ENCODE peak calls at places on chromosome 3, in eight cellular contexts. One of them, this sample, is unnamed.

GRCh38 chr3:9340450-9341009 is 22.3 kb upstream of the THUMPD3 start:
- DNase-seq in AG10803: peak; percentile 69
- DNase-seq in uterus: no peak
- DNase-seq in right atrium auricular region: no peak
- DNase-seq in epithelial cell of esophagus: peak; percentile 64
- DNase-seq in A673: no peak
- DNase-seq in tibial nerve: no peak
- DNase-seq in A549: peak; percentile 30
- DNase-seq in this sample: no peak

GRCh38 chr3:172836390-172836997 is 86.0 kb downstream of the ECT2 start:
- DNase-seq in AG10803: peak; percentile 43
- DNase-seq in uterus: no peak
- DNase-seq in right atrium auricular region: no peak
- DNase-seq in epithelial cell of esophagus: peak; percentile 62
- DNase-seq in A673: peak; percentile 78
- DNase-seq in tibial nerve: peak; percentile 82
- DNase-seq in A549: peak; percentile 18
- DNase-seq in this sample: no peak

GRCh38 chr3:162338514-162338913 is 841.9 kb downstream of the OTOL1 start:
- DNase-seq in AG10803: no peak
- DNase-seq in uterus: no peak
- DNase-seq in right atrium auricular region: no peak
- DNase-seq in epithelial cell of esophagus: no peak
- DNase-seq in A673: no peak
- DNase-seq in tibial nerve: no peak
- DNase-seq in A549: no peak
- DNase-seq in this sample: no peak

GRCh38 chr3:14428087-14429067 is 26.0 kb downstream of the SLC6A6 start:
- DNase-seq in AG10803: no peak
- DNase-seq in uterus: no peak
- DNase-seq in right atrium auricular region: no peak
- DNase-seq in epithelial cell of esophagus: no peak
- DNase-seq in A673: no peak
- DNase-seq in tibial nerve: no peak
- DNase-seq in A549: no peak
- DNase-seq in this sample: peak; percentile 86

GRCh38 chr3:155676252-155676981 is 68.5 kb downstream of the PLCH1 start:
- DNase-seq in AG10803: peak; percentile 70
- DNase-seq in uterus: peak; percentile 14
- DNase-seq in right atrium auricular region: peak; percentile 59
- DNase-seq in epithelial cell of esophagus: peak; percentile 68
- DNase-seq in A673: no peak
- DNase-seq in tibial nerve: no peak
- DNase-seq in A549: no peak
- DNase-seq in this sample: no peak

GRCh38 chr3:38616111-38616510 is 33.4 kb downstream of the SCN5A start:
- DNase-seq in AG10803: no peak
- DNase-seq in uterus: no peak
- DNase-seq in right atrium auricular region: no peak
- DNase-seq in epithelial cell of esophagus: no peak
- DNase-seq in A673: no peak
- DNase-seq in tibial nerve: no peak
- DNase-seq in A549: no peak
- DNase-seq in this sample: no peak

GRCh38 chr3:18900994-18901393 is 247.3 kb upstream of the KCNH8 start:
- DNase-seq in AG10803: no peak
- DNase-seq in uterus: no peak
- DNase-seq in right atrium auricular region: no peak
- DNase-seq in epithelial cell of esophagus: no peak
- DNase-seq in A673: no peak
- DNase-seq in tibial nerve: no peak
- DNase-seq in A549: no peak
- DNase-seq in this sample: no peak

GRCh38 chr3:64906011-64906410 is 218.2 kb upstream of the ADAMTS9 start:
- DNase-seq in AG10803: no peak
- DNase-seq in uterus: no peak
- DNase-seq in right atrium auricular region: no peak
- DNase-seq in epithelial cell of esophagus: no peak
- DNase-seq in A673: no peak
- DNase-seq in tibial nerve: no peak
- DNase-seq in A549: no peak
- DNase-seq in this sample: no peak

GRCh38 chr3:129596194-129597086 is 10.0 kb downstream of the PLXND1 start:
- DNase-seq in AG10803: peak; percentile 97
- DNase-seq in uterus: peak; percentile 95
- DNase-seq in right atrium auricular region: peak; percentile 94
- DNase-seq in epithelial cell of esophagus: no peak
- DNase-seq in A673: no peak
- DNase-seq in tibial nerve: peak; percentile 87
- DNase-seq in A549: no peak
- DNase-seq in this sample: peak; percentile 96

GRCh38 chr3:141294848-141295247 is 63.2 kb downstream of the PXYLP1 start:
- DNase-seq in AG10803: peak; percentile 57
- DNase-seq in uterus: no peak
- DNase-seq in right atrium auricular region: peak; percentile 9
- DNase-seq in epithelial cell of esophagus: peak; percentile 81
- DNase-seq in A673: no peak
- DNase-seq in tibial nerve: no peak
- DNase-seq in A549: peak; percentile 30
- DNase-seq in this sample: no peak

GRCh38 chr3:88003115-88003755 is 55.6 kb downstream of the CGGBP1 start:
- DNase-seq in AG10803: peak; percentile 61
- DNase-seq in uterus: no peak
- DNase-seq in right atrium auricular region: no peak
- DNase-seq in epithelial cell of esophagus: peak; percentile 66
- DNase-seq in A673: peak; percentile 87
- DNase-seq in tibial nerve: peak; percentile 50
- DNase-seq in A549: peak; percentile 25
- DNase-seq in this sample: no peak

GRCh38 chr3:107461721-107462120 is 61.0 kb upstream of the BBX start:
- DNase-seq in AG10803: no peak
- DNase-seq in uterus: no peak
- DNase-seq in right atrium auricular region: no peak
- DNase-seq in epithelial cell of esophagus: no peak
- DNase-seq in A673: peak; percentile 28
- DNase-seq in tibial nerve: no peak
- DNase-seq in A549: no peak
- DNase-seq in this sample: no peak

GRCh38 chr3:136173939-136174338 is 22.2 kb downstream of the MSL2 start:
- DNase-seq in AG10803: no peak
- DNase-seq in uterus: no peak
- DNase-seq in right atrium auricular region: no peak
- DNase-seq in epithelial cell of esophagus: no peak
- DNase-seq in A673: no peak
- DNase-seq in tibial nerve: no peak
- DNase-seq in A549: no peak
- DNase-seq in this sample: no peak

GRCh38 chr3:45617430-45618080 is 23.0 kb downstream of the LIMD1 start:
- DNase-seq in AG10803: no peak
- DNase-seq in uterus: no peak
- DNase-seq in right atrium auricular region: no peak
- DNase-seq in epithelial cell of esophagus: no peak
- DNase-seq in A673: no peak
- DNase-seq in tibial nerve: no peak
- DNase-seq in A549: no peak
- DNase-seq in this sample: no peak

GRCh38 chr3:99883138-99883461 is 65.4 kb downstream of the CMSS1 start:
- DNase-seq in AG10803: no peak
- DNase-seq in uterus: no peak
- DNase-seq in right atrium auricular region: no peak
- DNase-seq in epithelial cell of esophagus: no peak
- DNase-seq in A673: no peak
- DNase-seq in tibial nerve: no peak
- DNase-seq in A549: no peak
- DNase-seq in this sample: no peak

GRCh38 chr3:127480196-127480933 is 110.2 kb downstream of the TPRA1 start:
- DNase-seq in AG10803: no peak
- DNase-seq in uterus: no peak
- DNase-seq in right atrium auricular region: no peak
- DNase-seq in epithelial cell of esophagus: no peak
- DNase-seq in A673: no peak
- DNase-seq in tibial nerve: no peak
- DNase-seq in A549: no peak
- DNase-seq in this sample: no peak

GRCh38 chr3:194058189-194058571 is 77.8 kb upstream of the HES1 start:
- DNase-seq in AG10803: peak; percentile 54
- DNase-seq in uterus: peak; percentile 38
- DNase-seq in right atrium auricular region: peak; percentile 62
- DNase-seq in epithelial cell of esophagus: peak; percentile 55
- DNase-seq in A673: no peak
- DNase-seq in tibial nerve: no peak
- DNase-seq in A549: no peak
- DNase-seq in this sample: peak; percentile 68

GRCh38 chr3:120025520-120025919 is 68.7 kb downstream of the GSK3B start:
- DNase-seq in AG10803: no peak
- DNase-seq in uterus: no peak
- DNase-seq in right atrium auricular region: no peak
- DNase-seq in epithelial cell of esophagus: peak; percentile 60
- DNase-seq in A673: no peak
- DNase-seq in tibial nerve: no peak
- DNase-seq in A549: no peak
- DNase-seq in this sample: no peak

GRCh38 chr3:57555316-57555715 is 758 bp upstream of the PDE12 start:
- DNase-seq in AG10803: no peak
- DNase-seq in uterus: no peak
- DNase-seq in right atrium auricular region: no peak
- DNase-seq in epithelial cell of esophagus: no peak
- DNase-seq in A673: no peak
- DNase-seq in tibial nerve: no peak
- DNase-seq in A549: peak; percentile 4
- DNase-seq in this sample: peak; percentile 25

GRCh38 chr3:129599607-129600006 is 6.9 kb downstream of the PLXND1 start:
- DNase-seq in AG10803: peak; percentile 74
- DNase-seq in uterus: no peak
- DNase-seq in right atrium auricular region: peak; percentile 85
- DNase-seq in epithelial cell of esophagus: no peak
- DNase-seq in A673: peak; percentile 42
- DNase-seq in tibial nerve: no peak
- DNase-seq in A549: no peak
- DNase-seq in this sample: peak; percentile 50

GRCh38 chr3:150920236-150920635 is 15.0 kb upstream of the MINDY4B start:
- DNase-seq in AG10803: no peak
- DNase-seq in uterus: no peak
- DNase-seq in right atrium auricular region: no peak
- DNase-seq in epithelial cell of esophagus: peak; percentile 75
- DNase-seq in A673: no peak
- DNase-seq in tibial nerve: no peak
- DNase-seq in A549: no peak
- DNase-seq in this sample: no peak

GRCh38 chr3:167300210-167300609 is 79.9 kb downstream of the ZBBX start:
- DNase-seq in AG10803: no peak
- DNase-seq in uterus: no peak
- DNase-seq in right atrium auricular region: no peak
- DNase-seq in epithelial cell of esophagus: no peak
- DNase-seq in A673: no peak
- DNase-seq in tibial nerve: no peak
- DNase-seq in A549: no peak
- DNase-seq in this sample: no peak

GRCh38 chr3:62186967-62187366 is 186.4 kb downstream of the FEZF2 start:
- DNase-seq in AG10803: peak; percentile 25
- DNase-seq in uterus: no peak
- DNase-seq in right atrium auricular region: no peak
- DNase-seq in epithelial cell of esophagus: peak; percentile 32
- DNase-seq in A673: peak; percentile 4
- DNase-seq in tibial nerve: no peak
- DNase-seq in A549: peak; percentile 6
- DNase-seq in this sample: no peak

GRCh38 chr3:46926039-46926438 is 48.5 kb downstream of the PTH1R start:
- DNase-seq in AG10803: peak; percentile 20
- DNase-seq in uterus: peak; percentile 14
- DNase-seq in right atrium auricular region: no peak
- DNase-seq in epithelial cell of esophagus: no peak
- DNase-seq in A673: no peak
- DNase-seq in tibial nerve: no peak
- DNase-seq in A549: no peak
- DNase-seq in this sample: peak; percentile 95

GRCh38 chr3:157082305-157082981 is 77.5 kb downstream of the CCNL1 start:
- DNase-seq in AG10803: peak; percentile 77
- DNase-seq in uterus: no peak
- DNase-seq in right atrium auricular region: peak; percentile 63
- DNase-seq in epithelial cell of esophagus: peak; percentile 96
- DNase-seq in A673: peak; percentile 40
- DNase-seq in tibial nerve: no peak
- DNase-seq in A549: no peak
- DNase-seq in this sample: peak; percentile 44

GRCh38 chr3:184240384-184241140 is 8.2 kb downstream of the ALG3 start:
- DNase-seq in AG10803: no peak
- DNase-seq in uterus: no peak
- DNase-seq in right atrium auricular region: no peak
- DNase-seq in epithelial cell of esophagus: peak; percentile 39
- DNase-seq in A673: peak; percentile 56
- DNase-seq in tibial nerve: no peak
- DNase-seq in A549: no peak
- DNase-seq in this sample: no peak
- H3K4me3 ChIP-seq in AG10803: no peak overlapping the region
- H3K4me3 ChIP-seq in uterus: no peak overlapping the region
- H3K4me3 ChIP-seq in right atrium auricular region: no peak overlapping the region
- H3K4me3 ChIP-seq in epithelial cell of esophagus: no peak overlapping the region
- H3K4me3 ChIP-seq in A673: no peak overlapping the region
- H3K4me3 ChIP-seq in tibial nerve: no peak overlapping the region
- H3K4me3 ChIP-seq in A549: no peak overlapping the region
- H3K4me3 ChIP-seq in this sample: no peak overlapping the region

GRCh38 chr3:40523781-40524180 is 979 bp upstream of the ZNF621 start:
- DNase-seq in AG10803: no peak
- DNase-seq in uterus: no peak
- DNase-seq in right atrium auricular region: no peak
- DNase-seq in epithelial cell of esophagus: no peak
- DNase-seq in A673: no peak
- DNase-seq in tibial nerve: no peak
- DNase-seq in A549: no peak
- DNase-seq in this sample: peak; percentile 33
- H3K4me3 ChIP-seq in AG10803: no peak overlapping the region
- H3K4me3 ChIP-seq in uterus: no peak overlapping the region
- H3K4me3 ChIP-seq in right atrium auricular region: no peak overlapping the region
- H3K4me3 ChIP-seq in epithelial cell of esophagus: no peak overlapping the region
- H3K4me3 ChIP-seq in A673: no peak overlapping the region
- H3K4me3 ChIP-seq in tibial nerve: no peak overlapping the region
- H3K4me3 ChIP-seq in A549: peak overlapping the region; percentile 89
- H3K4me3 ChIP-seq in this sample: peak overlapping the region; percentile 67

GRCh38 chr3:31536417-31536991 is 3.8 kb downstream of the STT3B start:
- DNase-seq in AG10803: no peak
- DNase-seq in uterus: no peak
- DNase-seq in right atrium auricular region: no peak
- DNase-seq in epithelial cell of esophagus: no peak
- DNase-seq in A673: no peak
- DNase-seq in tibial nerve: no peak
- DNase-seq in A549: no peak
- DNase-seq in this sample: no peak
- H3K4me3 ChIP-seq in AG10803: no peak overlapping the region
- H3K4me3 ChIP-seq in uterus: peak overlapping the region; percentile 100
- H3K4me3 ChIP-seq in right atrium auricular region: no peak overlapping the region
- H3K4me3 ChIP-seq in epithelial cell of esophagus: no peak overlapping the region
- H3K4me3 ChIP-seq in A673: no peak overlapping the region
- H3K4me3 ChIP-seq in tibial nerve: no peak overlapping the region
- H3K4me3 ChIP-seq in A549: no peak overlapping the region
- H3K4me3 ChIP-seq in this sample: no peak overlapping the region

DNA sequence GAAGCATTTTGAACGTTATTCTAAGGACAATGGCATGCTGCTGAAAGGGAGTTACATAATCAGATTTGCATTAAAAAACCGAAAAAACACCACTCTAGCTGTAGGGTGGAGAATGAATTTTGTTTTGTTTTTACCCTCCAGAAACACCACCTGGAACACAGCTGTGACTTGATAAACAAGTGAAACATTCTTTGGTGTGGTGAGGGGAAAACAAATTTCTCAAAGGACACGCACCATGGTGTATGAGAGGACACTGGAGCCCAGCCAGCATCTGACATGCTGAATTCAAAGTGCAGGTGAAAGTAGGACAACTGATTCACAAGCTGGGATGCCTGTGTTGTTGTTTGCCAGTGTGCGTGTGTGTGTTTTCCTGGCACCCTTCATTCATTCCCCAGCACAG is 554.5 kb upstream of the TBL1XR1 start:
- DNase-seq in AG10803: no peak
- DNase-seq in uterus: no peak
- DNase-seq in right atrium auricular region: no peak
- DNase-seq in epithelial cell of esophagus: no peak
- DNase-seq in A673: no peak
- DNase-seq in tibial nerve: no peak
- DNase-seq in A549: no peak
- DNase-seq in this sample: no peak
- H3K4me3 ChIP-seq in AG10803: no peak overlapping the region
- H3K4me3 ChIP-seq in uterus: no peak overlapping the region
- H3K4me3 ChIP-seq in right atrium auricular region: no peak overlapping the region
- H3K4me3 ChIP-seq in epithelial cell of esophagus: no peak overlapping the region
- H3K4me3 ChIP-seq in A673: no peak overlapping the region
- H3K4me3 ChIP-seq in tibial nerve: no peak overlapping the region
- H3K4me3 ChIP-seq in A549: no peak overlapping the region
- H3K4me3 ChIP-seq in this sample: no peak overlapping the region

This sample was measured in gastrocnemius medialis.